ENCODE peak calls at places on chromosomes 7 and 10, in five cellular contexts. One of them, this sample, is unnamed.

GRCh38 chr10:12613144-12613543 is 263.8 kb downstream of the CAMK1D start:
- DNase-seq in ovary: no peak
- DNase-seq in epithelial cell of esophagus: no peak
- DNase-seq in transverse colon: no peak
- DNase-seq in stomach: no peak
- DNase-seq in this sample: no peak

GRCh38 chr10:128137877-128138276 is 11.7 kb upstream of the MKI67 start:
- DNase-seq in epithelial cell of esophagus: no peak
- DNase-seq in ovary: no peak
- DNase-seq in transverse colon: no peak
- DNase-seq in stomach: no peak
- DNase-seq in this sample: no peak

GRCh38 chr7:123570390-123571182 is 13.0 kb upstream of the NDUFA5 start:
- DNase-seq in ovary: no peak
- DNase-seq in transverse colon: no peak
- DNase-seq in stomach: no peak
- DNase-seq in epithelial cell of esophagus: peak; percentile 89
- DNase-seq in this sample: no peak

GRCh38 chr10:51156913-51157312 is 82.6 kb downstream of the PRKG1 start:
- DNase-seq in ovary: no peak
- DNase-seq in transverse colon: no peak
- DNase-seq in epithelial cell of esophagus: peak; percentile 33
- DNase-seq in stomach: no peak
- DNase-seq in this sample: no peak

GRCh38 chr10:98265403-98266378 is 2.3 kb downstream of the LOXL4 start:
- DNase-seq in epithelial cell of esophagus: peak; percentile 26
- DNase-seq in transverse colon: no peak
- DNase-seq in ovary: no peak
- DNase-seq in stomach: no peak
- DNase-seq in this sample: no peak

GRCh38 chr10:93383562-93383981 is 98.6 kb downstream of the MYOF start:
- DNase-seq in stomach: no peak
- DNase-seq in ovary: no peak
- DNase-seq in transverse colon: no peak
- DNase-seq in epithelial cell of esophagus: peak; percentile 35
- DNase-seq in this sample: no peak

GRCh38 chr10:33237736-33238624 is 96.5 kb downstream of the NRP1 start:
- DNase-seq in stomach: no peak
- DNase-seq in transverse colon: no peak
- DNase-seq in epithelial cell of esophagus: peak; percentile 97
- DNase-seq in ovary: no peak
- DNase-seq in this sample: no peak

GRCh38 chr7:7208524-7208923 is 26.2 kb downstream of the C1GALT1 start:
- DNase-seq in stomach: no peak
- DNase-seq in epithelial cell of esophagus: no peak
- DNase-seq in ovary: no peak
- DNase-seq in transverse colon: no peak
- DNase-seq in this sample: no peak

GRCh38 chr7:31493714-31494181 is 20.1 kb upstream of the ITPRID1 start:
- DNase-seq in epithelial cell of esophagus: peak; percentile 98
- DNase-seq in ovary: no peak
- DNase-seq in stomach: peak; percentile 35
- DNase-seq in transverse colon: peak; percentile 18
- DNase-seq in this sample: no peak

GRCh38 chr7:107103369-107103768 is 58.9 kb downstream of the PRKAR2B start:
- DNase-seq in stomach: no peak
- DNase-seq in epithelial cell of esophagus: peak; percentile 70
- DNase-seq in transverse colon: no peak
- DNase-seq in ovary: no peak
- DNase-seq in this sample: no peak

GRCh38 chr10:132436861-132437410 is 39.9 kb downstream of the PWWP2B start:
- DNase-seq in stomach: no peak
- DNase-seq in transverse colon: no peak
- DNase-seq in ovary: no peak
- DNase-seq in epithelial cell of esophagus: no peak
- DNase-seq in this sample: no peak

GRCh38 chr7:13282377-13282980 is 595.0 kb downstream of the ARL4A start:
- DNase-seq in stomach: no peak
- DNase-seq in transverse colon: no peak
- DNase-seq in ovary: no peak
- DNase-seq in epithelial cell of esophagus: peak; percentile 52
- DNase-seq in this sample: no peak

GRCh38 chr10:120971671-120972070 is 120.5 kb downstream of the WDR11 start:
- DNase-seq in epithelial cell of esophagus: no peak
- DNase-seq in transverse colon: no peak
- DNase-seq in ovary: no peak
- DNase-seq in stomach: no peak
- DNase-seq in this sample: no peak

GRCh38 chr7:2954433-2954853 is 89.2 kb downstream of the CARD11 start:
- DNase-seq in ovary: no peak
- DNase-seq in transverse colon: peak; percentile 28
- DNase-seq in epithelial cell of esophagus: no peak
- DNase-seq in stomach: no peak
- DNase-seq in this sample: no peak

GRCh38 chr10:100374137-100374655 is 27.2 kb downstream of the SCD start:
- DNase-seq in transverse colon: no peak
- DNase-seq in epithelial cell of esophagus: no peak
- DNase-seq in stomach: no peak
- DNase-seq in ovary: no peak
- DNase-seq in this sample: no peak

GRCh38 chr7:92955081-92955480 is 118.7 kb upstream of the CDK6 start:
- DNase-seq in transverse colon: no peak
- DNase-seq in stomach: no peak
- DNase-seq in epithelial cell of esophagus: no peak
- DNase-seq in ovary: no peak
- DNase-seq in this sample: no peak

GRCh38 chr7:129163875-129164544 is 19.5 kb downstream of the TSPAN33 start:
- DNase-seq in epithelial cell of esophagus: peak; percentile 67
- DNase-seq in stomach: no peak
- DNase-seq in ovary: no peak
- DNase-seq in transverse colon: no peak
- DNase-seq in this sample: no peak

DNA sequence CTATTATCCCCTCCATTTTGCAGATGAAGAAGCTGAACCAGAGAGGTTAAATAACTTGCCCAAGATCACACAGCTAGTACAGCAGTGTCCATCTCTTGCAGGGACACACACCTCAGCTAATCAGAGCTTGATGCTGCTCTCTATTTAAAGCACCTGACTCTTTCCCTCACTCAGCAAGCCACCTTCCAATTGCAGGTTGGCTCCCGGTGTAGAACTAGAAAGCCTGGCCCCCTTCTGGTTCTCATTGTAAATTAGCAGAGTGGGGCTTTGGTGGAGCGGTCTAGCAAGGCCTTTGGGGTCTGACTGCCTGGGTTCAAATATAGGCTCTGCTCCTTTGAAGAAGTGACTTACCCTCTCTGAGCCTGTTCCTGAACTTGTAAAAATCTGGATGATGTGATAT is 176.4 kb downstream of the NEURL1 start:
- DNase-seq in transverse colon: no peak
- DNase-seq in stomach: no peak
- DNase-seq in ovary: no peak
- DNase-seq in epithelial cell of esophagus: no peak
- DNase-seq in this sample: no peak
- TF ChIP-seq CTCF in transverse colon: no peak
- TF ChIP-seq CTCF in stomach: no peak
- TF ChIP-seq CTCF in ovary: no peak
- TF ChIP-seq CTCF in epithelial cell of esophagus: no peak
- TF ChIP-seq CTCF in this sample: no peak

DNA sequence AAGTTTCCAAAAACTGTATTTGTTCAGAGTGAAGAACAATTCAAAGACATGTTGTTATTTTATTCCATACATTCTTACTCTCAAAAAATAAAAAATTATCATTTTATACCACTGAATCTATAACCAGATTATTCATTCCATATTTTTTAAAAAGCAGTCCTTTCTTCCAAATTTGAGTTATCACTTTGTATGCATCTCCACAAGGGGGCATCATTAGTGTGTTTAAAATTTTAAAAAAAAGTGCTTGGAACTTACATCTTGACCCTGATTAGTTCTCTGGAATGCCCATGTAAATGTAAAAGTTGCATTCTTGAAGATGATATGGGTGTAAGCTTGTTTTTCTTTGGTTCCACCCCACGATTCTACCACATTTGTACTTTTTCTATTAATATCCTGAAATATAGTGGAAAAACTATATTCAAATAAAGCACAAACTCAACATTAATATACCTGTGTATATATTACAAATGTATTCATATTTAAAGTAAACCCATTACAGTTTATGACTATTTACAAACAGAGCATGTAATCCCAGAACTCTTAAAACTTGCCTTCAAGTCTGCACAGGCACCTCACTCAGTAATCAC is 144.9 kb downstream of the ELAPOR2 start:
- DNase-seq in ovary: no peak
- DNase-seq in stomach: no peak
- DNase-seq in epithelial cell of esophagus: peak; percentile 11
- DNase-seq in transverse colon: no peak
- DNase-seq in this sample: no peak
- TF ChIP-seq CTCF in ovary: no peak
- TF ChIP-seq CTCF in stomach: peak; percentile 42
- TF ChIP-seq CTCF in epithelial cell of esophagus: peak; percentile 21
- TF ChIP-seq CTCF in transverse colon: peak; percentile 40
- TF ChIP-seq CTCF in this sample: peak; percentile 31

DNA sequence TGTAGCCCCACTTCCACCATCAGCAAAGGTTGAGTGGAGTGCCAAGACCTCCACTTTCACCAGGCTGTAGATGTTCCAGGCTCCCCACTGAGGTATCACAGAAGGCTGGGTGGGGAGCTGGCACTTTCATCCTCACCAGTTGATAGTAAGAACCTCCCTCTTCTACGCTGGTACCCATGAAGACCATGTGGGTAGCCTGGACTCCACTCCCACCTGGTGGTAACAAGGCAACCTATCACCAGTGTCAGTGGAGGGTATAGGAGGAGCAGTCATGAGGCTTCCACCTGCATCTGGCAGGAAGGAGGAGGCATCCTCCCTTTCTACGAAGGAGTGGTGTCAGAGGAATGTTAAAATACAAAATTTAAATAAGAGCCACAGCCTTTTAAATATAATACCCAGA is 4.4 kb downstream of the SMIM30 start:
- DNase-seq in ovary: no peak
- DNase-seq in stomach: no peak
- DNase-seq in transverse colon: no peak
- DNase-seq in epithelial cell of esophagus: peak; percentile 54
- DNase-seq in this sample: no peak
- TF ChIP-seq CTCF in ovary: no peak
- TF ChIP-seq CTCF in stomach: no peak
- TF ChIP-seq CTCF in transverse colon: no peak
- TF ChIP-seq CTCF in epithelial cell of esophagus: peak; percentile 27
- TF ChIP-seq CTCF in this sample: no peak

GRCh38 chr7:140024585-140024984 is 38.2 kb downstream of the PARP12 start:
- DNase-seq in epithelial cell of esophagus: no peak
- DNase-seq in ovary: no peak
- DNase-seq in transverse colon: no peak
- DNase-seq in stomach: no peak
- DNase-seq in this sample: no peak
- TF ChIP-seq CTCF in epithelial cell of esophagus: no peak
- TF ChIP-seq CTCF in ovary: no peak
- TF ChIP-seq CTCF in transverse colon: no peak
- TF ChIP-seq CTCF in stomach: no peak
- TF ChIP-seq CTCF in this sample: no peak

GRCh38 chr7:149595541-149595940 is 97.9 kb upstream of the ZNF746 start:
- DNase-seq in ovary: no peak
- DNase-seq in stomach: no peak
- DNase-seq in epithelial cell of esophagus: no peak
- DNase-seq in transverse colon: no peak
- DNase-seq in this sample: no peak

GRCh38 chr7:149604521-149604920 is 106.9 kb upstream of the ZNF746 start:
- DNase-seq in ovary: no peak
- DNase-seq in transverse colon: no peak
- DNase-seq in epithelial cell of esophagus: no peak
- DNase-seq in stomach: no peak
- DNase-seq in this sample: no peak

GRCh38 chr7:149595078-149595477 is 97.5 kb upstream of the ZNF746 start:
- DNase-seq in ovary: no peak
- DNase-seq in stomach: no peak
- DNase-seq in transverse colon: no peak
- DNase-seq in epithelial cell of esophagus: no peak
- DNase-seq in this sample: no peak

GRCh38 chr7:149599636-149600206 is 102.1 kb upstream of the ZNF746 start:
- DNase-seq in stomach: no peak
- DNase-seq in transverse colon: no peak
- DNase-seq in ovary: no peak
- DNase-seq in epithelial cell of esophagus: no peak
- DNase-seq in this sample: no peak

GRCh38 chr7:149598721-149599308 is 101.2 kb upstream of the ZNF746 start:
- DNase-seq in epithelial cell of esophagus: peak; percentile 69
- DNase-seq in transverse colon: no peak
- DNase-seq in stomach: no peak
- DNase-seq in ovary: no peak
- DNase-seq in this sample: no peak
- TF ChIP-seq CTCF in epithelial cell of esophagus: peak; percentile 75
- TF ChIP-seq CTCF in transverse colon: no peak
- TF ChIP-seq CTCF in stomach: no peak
- TF ChIP-seq CTCF in ovary: no peak
- TF ChIP-seq CTCF in this sample: no peak

DNA sequence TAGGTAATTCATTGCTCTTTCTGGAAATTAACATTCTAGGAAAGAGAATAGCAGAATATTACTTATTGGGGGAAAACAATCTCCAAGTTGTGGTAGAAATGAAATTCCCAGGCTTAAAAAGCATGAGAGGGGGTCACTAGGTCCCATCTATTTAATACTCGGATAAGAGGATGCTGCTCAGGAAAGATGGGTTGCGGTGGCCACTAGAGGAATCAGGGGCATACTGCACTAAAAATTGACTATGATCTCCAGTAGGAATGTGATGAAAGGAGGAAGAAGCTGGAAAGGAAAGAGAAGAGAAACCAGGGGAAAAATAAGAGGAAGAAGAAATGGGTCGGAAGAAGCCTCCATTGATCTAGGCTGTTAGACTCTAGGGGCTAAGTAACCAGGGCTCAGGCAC is 192.8 kb downstream of the GPAM start:
- DNase-seq in transverse colon: no peak
- DNase-seq in ovary: no peak
- DNase-seq in epithelial cell of esophagus: no peak
- DNase-seq in stomach: no peak
- DNase-seq in this sample: no peak
- TF ChIP-seq CTCF in transverse colon: no peak
- TF ChIP-seq CTCF in ovary: no peak
- TF ChIP-seq CTCF in epithelial cell of esophagus: no peak
- TF ChIP-seq CTCF in stomach: no peak
- TF ChIP-seq CTCF in this sample: peak; percentile 16

This sample was measured in tibial artery.